ENCODE peak calls at places on chromosomes 6 and 20, in five cellular contexts. One of them, this sample, is unnamed.

GRCh38 chr6:100774681-100775080 is 106.4 kb downstream of the ASCC3 start:
- DNase-seq in astrocyte of the spinal cord: peak
- DNase-seq in bronchial epithelial cell: peak
- DNase-seq in mammary epithelial cell: peak
- DNase-seq in psoas muscle: no peak
- DNase-seq in this sample: no peak

GRCh38 chr6:34514593-34515472 is 41.3 kb downstream of the SPDEF start:
- DNase-seq in astrocyte of the spinal cord: peak
- DNase-seq in bronchial epithelial cell: no peak
- DNase-seq in mammary epithelial cell: no peak
- DNase-seq in psoas muscle: no peak
- DNase-seq in this sample: no peak

GRCh38 chr6:48764261-48764660 is 653.3 kb upstream of the PTCHD4 start:
- DNase-seq in astrocyte of the spinal cord: no peak
- DNase-seq in bronchial epithelial cell: no peak
- DNase-seq in mammary epithelial cell: no peak
- DNase-seq in psoas muscle: no peak
- DNase-seq in this sample: no peak

GRCh38 chr20:10634190-10634589 is 39.6 kb downstream of the JAG1 start:
- DNase-seq in astrocyte of the spinal cord: no peak
- DNase-seq in bronchial epithelial cell: no peak
- DNase-seq in mammary epithelial cell: no peak
- DNase-seq in psoas muscle: no peak
- DNase-seq in this sample: no peak

GRCh38 chr6:46042355-46042999 is 26.8 kb upstream of the CLIC5 start:
- DNase-seq in astrocyte of the spinal cord: peak
- DNase-seq in bronchial epithelial cell: peak
- DNase-seq in mammary epithelial cell: peak
- DNase-seq in psoas muscle: no peak
- DNase-seq in this sample: no peak

GRCh38 chr6:132063204-132063603 is 112.0 kb upstream of the CCN2 start:
- DNase-seq in astrocyte of the spinal cord: peak
- DNase-seq in bronchial epithelial cell: no peak
- DNase-seq in mammary epithelial cell: no peak
- DNase-seq in psoas muscle: no peak
- DNase-seq in this sample: no peak

GRCh38 chr20:32982617-32983458 is 21.4 kb downstream of the SUN5 start:
- DNase-seq in astrocyte of the spinal cord: no peak
- DNase-seq in bronchial epithelial cell: no peak
- DNase-seq in mammary epithelial cell: no peak
- DNase-seq in psoas muscle: no peak
- DNase-seq in this sample: peak

GRCh38 chr6:136404627-136405310 is 115.1 kb upstream of the BCLAF1 start:
- DNase-seq in astrocyte of the spinal cord: no peak
- DNase-seq in bronchial epithelial cell: no peak
- DNase-seq in mammary epithelial cell: no peak
- DNase-seq in psoas muscle: no peak
- DNase-seq in this sample: no peak

GRCh38 chr20:17727351-17727750 is 27.6 kb downstream of the BANF2 start:
- DNase-seq in astrocyte of the spinal cord: no peak
- DNase-seq in bronchial epithelial cell: no peak
- DNase-seq in mammary epithelial cell: no peak
- DNase-seq in psoas muscle: no peak
- DNase-seq in this sample: no peak

GRCh38 chr6:89458720-89459119 is 25.8 kb downstream of the ANKRD6 start:
- DNase-seq in astrocyte of the spinal cord: no peak
- DNase-seq in bronchial epithelial cell: no peak
- DNase-seq in mammary epithelial cell: peak
- DNase-seq in psoas muscle: no peak
- DNase-seq in this sample: no peak

GRCh38 chr6:33061987-33062386 is 11.5 kb downstream of the HLA-DPA1 start:
- DNase-seq in astrocyte of the spinal cord: no peak
- DNase-seq in bronchial epithelial cell: peak
- DNase-seq in mammary epithelial cell: no peak
- DNase-seq in psoas muscle: no peak
- DNase-seq in this sample: no peak

GRCh38 chr20:34751453-34751852 is 47.3 kb downstream of the TP53INP2 start:
- DNase-seq in astrocyte of the spinal cord: no peak
- DNase-seq in bronchial epithelial cell: no peak
- DNase-seq in mammary epithelial cell: no peak
- DNase-seq in psoas muscle: no peak
- DNase-seq in this sample: no peak

GRCh38 chr6:42449917-42450313 is 1.8 kb downstream of the TRERF1 start:
- DNase-seq in astrocyte of the spinal cord: no peak
- DNase-seq in bronchial epithelial cell: peak
- DNase-seq in mammary epithelial cell: no peak
- DNase-seq in psoas muscle: no peak
- DNase-seq in this sample: no peak

GRCh38 chr6:836276-836853 is 143.4 kb upstream of the EXOC2 start:
- DNase-seq in astrocyte of the spinal cord: no peak
- DNase-seq in bronchial epithelial cell: peak
- DNase-seq in mammary epithelial cell: peak
- DNase-seq in psoas muscle: no peak
- DNase-seq in this sample: no peak

GRCh38 chr6:25006565-25007001 is 70.8 kb upstream of the RIPOR2 start:
- DNase-seq in astrocyte of the spinal cord: peak
- DNase-seq in bronchial epithelial cell: peak
- DNase-seq in mammary epithelial cell: peak
- DNase-seq in psoas muscle: peak
- DNase-seq in this sample: peak

GRCh38 chr6:21149460-21149859 is 444.1 kb upstream of the SOX4 start:
- DNase-seq in astrocyte of the spinal cord: no peak
- DNase-seq in bronchial epithelial cell: no peak
- DNase-seq in mammary epithelial cell: peak
- DNase-seq in psoas muscle: no peak
- DNase-seq in this sample: no peak

GRCh38 chr6:75934643-75935472 is 137.6 kb downstream of the IMPG1 start:
- DNase-seq in astrocyte of the spinal cord: peak
- DNase-seq in bronchial epithelial cell: peak
- DNase-seq in mammary epithelial cell: peak
- DNase-seq in psoas muscle: no peak
- DNase-seq in this sample: peak

GRCh38 chr6:125112934-125113333 is 40.6 kb upstream of the TPD52L1 start:
- DNase-seq in astrocyte of the spinal cord: no peak
- DNase-seq in bronchial epithelial cell: no peak
- DNase-seq in mammary epithelial cell: no peak
- DNase-seq in psoas muscle: no peak
- DNase-seq in this sample: no peak

GRCh38 chr20:19661717-19662637 is 96.1 kb upstream of the RIN2 start:
- DNase-seq in astrocyte of the spinal cord: peak
- DNase-seq in bronchial epithelial cell: peak
- DNase-seq in mammary epithelial cell: peak
- DNase-seq in psoas muscle: peak
- DNase-seq in this sample: peak

GRCh38 chr6:168165373-168165772 is 86.4 kb upstream of the FRMD1 start:
- DNase-seq in astrocyte of the spinal cord: no peak
- DNase-seq in bronchial epithelial cell: no peak
- DNase-seq in mammary epithelial cell: no peak
- DNase-seq in psoas muscle: no peak
- DNase-seq in this sample: peak

GRCh38 chr20:49267327-49267726 is 10.5 kb downstream of the ZNFX1 start:
- DNase-seq in astrocyte of the spinal cord: no peak
- DNase-seq in bronchial epithelial cell: no peak
- DNase-seq in mammary epithelial cell: no peak
- DNase-seq in psoas muscle: no peak
- DNase-seq in this sample: no peak

GRCh38 chr6:121161881-121162280 is 172.4 kb downstream of the TBC1D32 start:
- DNase-seq in astrocyte of the spinal cord: no peak
- DNase-seq in bronchial epithelial cell: no peak
- DNase-seq in mammary epithelial cell: no peak
- DNase-seq in psoas muscle: no peak
- DNase-seq in this sample: no peak

GRCh38 chr6:34295721-34296120 is 46.9 kb upstream of the SMIM29 start:
- DNase-seq in astrocyte of the spinal cord: no peak
- DNase-seq in bronchial epithelial cell: no peak
- DNase-seq in mammary epithelial cell: no peak
- DNase-seq in psoas muscle: no peak
- DNase-seq in this sample: no peak

GRCh38 chr6:6586671-6587526 is 1.6 kb upstream of the LY86 start:
- DNase-seq in astrocyte of the spinal cord: no peak
- DNase-seq in bronchial epithelial cell: no peak
- DNase-seq in mammary epithelial cell: no peak
- DNase-seq in psoas muscle: no peak
- DNase-seq in this sample: no peak

GRCh38 chr6:57284056-57284455 is 33.4 kb upstream of the PRIM2 start:
- DNase-seq in astrocyte of the spinal cord: no peak
- DNase-seq in bronchial epithelial cell: no peak
- DNase-seq in mammary epithelial cell: no peak
- DNase-seq in psoas muscle: no peak
- DNase-seq in this sample: no peak

GRCh38 chr20:61127311-61128044 is 124.6 kb upstream of the CDH4 start:
- DNase-seq in astrocyte of the spinal cord: peak
- DNase-seq in bronchial epithelial cell: peak
- DNase-seq in mammary epithelial cell: peak
- DNase-seq in psoas muscle: no peak
- DNase-seq in this sample: no peak

GRCh38 chr20:41364236-41364855 is 2.3 kb downstream of the EMILIN3 start:
- DNase-seq in astrocyte of the spinal cord: no peak
- DNase-seq in bronchial epithelial cell: no peak
- DNase-seq in mammary epithelial cell: no peak
- DNase-seq in psoas muscle: no peak
- DNase-seq in this sample: no peak
- TF ChIP-seq CTCF in astrocyte of the spinal cord: peak
- TF ChIP-seq CTCF in bronchial epithelial cell: no peak
- TF ChIP-seq CTCF in mammary epithelial cell: no peak
- TF ChIP-seq CTCF in psoas muscle: no peak
- TF ChIP-seq CTCF in this sample: no peak

DNA sequence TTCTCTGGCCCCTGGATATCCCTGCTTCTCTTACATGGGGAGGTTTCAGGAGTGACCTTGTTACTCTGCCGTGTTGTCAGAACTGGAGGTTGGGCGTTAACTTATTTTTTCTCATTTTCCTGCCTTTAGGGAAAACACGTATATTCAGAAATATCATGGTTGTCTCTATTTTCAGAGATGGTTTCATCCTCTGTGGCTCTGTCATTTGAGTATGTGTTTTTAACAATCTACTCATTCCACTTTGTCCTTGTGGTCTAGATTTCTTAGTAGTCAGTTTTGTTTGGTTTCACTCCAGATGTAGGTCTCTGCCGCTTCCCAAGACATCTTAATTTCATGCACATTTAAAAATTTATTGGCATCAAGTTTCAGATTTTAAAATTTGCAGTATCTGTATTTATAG is 45.9 kb downstream of the KCNS1 start:
- DNase-seq in astrocyte of the spinal cord: no peak
- DNase-seq in bronchial epithelial cell: no peak
- DNase-seq in mammary epithelial cell: no peak
- DNase-seq in psoas muscle: no peak
- DNase-seq in this sample: no peak
- H3K4me3 ChIP-seq in astrocyte of the spinal cord: no peak
- H3K4me3 ChIP-seq in bronchial epithelial cell: no peak
- H3K4me3 ChIP-seq in mammary epithelial cell: no peak
- H3K4me3 ChIP-seq in psoas muscle: no peak
- H3K4me3 ChIP-seq in this sample: no peak

DNA sequence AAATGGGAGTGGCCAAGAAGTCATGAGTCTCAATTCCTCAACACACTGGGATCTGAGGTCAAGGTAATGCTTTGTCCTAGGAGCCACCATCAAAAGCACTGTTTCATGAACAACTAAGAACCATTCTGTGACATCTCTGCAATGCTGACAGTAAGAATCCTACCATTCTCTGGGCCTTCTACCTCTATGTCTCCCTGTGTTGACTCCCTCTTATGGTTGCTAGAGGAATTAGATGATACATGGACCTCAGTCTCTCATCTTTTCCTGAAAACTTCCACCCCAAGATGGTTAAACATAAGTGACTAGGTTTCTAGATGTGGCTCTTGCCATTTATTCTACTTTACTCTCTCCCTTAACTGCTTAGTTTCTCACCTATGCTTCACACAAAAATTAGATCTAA is 9.1 kb downstream of the MTRF1L start:
- DNase-seq in astrocyte of the spinal cord: no peak
- DNase-seq in bronchial epithelial cell: no peak
- DNase-seq in mammary epithelial cell: no peak
- DNase-seq in psoas muscle: no peak
- DNase-seq in this sample: no peak
- TF ChIP-seq CTCF in astrocyte of the spinal cord: peak
- TF ChIP-seq CTCF in bronchial epithelial cell: peak
- TF ChIP-seq CTCF in mammary epithelial cell: peak
- TF ChIP-seq CTCF in psoas muscle: no peak
- TF ChIP-seq CTCF in this sample: no peak

DNA sequence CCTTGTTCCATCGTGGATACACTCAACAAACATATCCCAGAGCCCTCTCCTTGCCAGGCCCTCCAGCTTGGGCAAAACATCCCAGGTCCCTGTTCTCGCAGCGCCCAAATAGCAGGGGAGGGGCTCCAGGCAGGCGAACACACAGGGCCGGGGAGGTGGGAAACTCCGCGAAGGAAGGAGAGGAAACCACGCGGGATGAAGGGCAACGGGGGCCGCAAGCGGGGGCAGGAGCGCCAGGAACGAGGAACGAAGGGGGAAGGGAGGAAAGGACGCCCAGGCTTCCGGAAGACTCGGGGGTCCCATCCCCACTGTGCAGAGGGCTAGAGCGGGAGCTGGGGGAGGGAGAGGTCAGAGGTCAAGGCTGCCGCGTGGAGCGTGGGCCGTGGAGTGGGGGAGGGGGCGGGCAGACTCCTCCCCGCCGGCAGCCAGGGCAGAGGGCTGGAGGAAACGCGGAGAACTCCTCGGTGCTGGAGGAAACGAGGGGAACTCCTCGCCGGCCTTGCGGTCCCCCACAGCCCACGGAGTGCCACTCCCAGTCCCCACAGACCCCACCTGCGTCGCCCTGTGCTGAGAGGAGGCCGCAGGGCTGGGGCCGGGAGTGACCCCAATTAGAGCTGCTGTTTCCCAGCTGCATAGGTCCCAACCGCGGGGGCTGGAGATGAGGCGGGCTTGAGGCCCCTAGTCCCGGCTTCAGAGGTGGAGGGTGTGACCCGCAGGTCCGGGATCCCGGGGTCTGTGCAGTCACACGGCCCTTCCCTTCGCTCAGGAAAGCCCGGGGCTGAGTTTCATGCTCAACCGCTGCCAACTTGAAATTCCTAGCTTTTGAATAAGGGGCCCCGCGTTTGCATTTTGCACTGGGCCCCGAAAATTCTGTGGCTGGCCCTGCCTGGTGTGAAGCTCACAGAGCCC is 1.2 kb upstream of the RBM38 start:
- DNase-seq in astrocyte of the spinal cord: no peak
- DNase-seq in bronchial epithelial cell: no peak
- DNase-seq in mammary epithelial cell: no peak
- DNase-seq in psoas muscle: no peak
- DNase-seq in this sample: peak
- H3K4me3 ChIP-seq in astrocyte of the spinal cord: no peak
- H3K4me3 ChIP-seq in bronchial epithelial cell: peak
- H3K4me3 ChIP-seq in mammary epithelial cell: no peak
- H3K4me3 ChIP-seq in psoas muscle: peak
- H3K4me3 ChIP-seq in this sample: no peak

GRCh38 chr6:133835901-133836300 is 53.0 kb upstream of the TCF21 start:
- DNase-seq in astrocyte of the spinal cord: peak
- DNase-seq in bronchial epithelial cell: no peak
- DNase-seq in mammary epithelial cell: no peak
- DNase-seq in psoas muscle: no peak
- DNase-seq in this sample: no peak
- TF ChIP-seq CTCF in astrocyte of the spinal cord: peak
- TF ChIP-seq CTCF in bronchial epithelial cell: no peak
- TF ChIP-seq CTCF in mammary epithelial cell: no peak
- TF ChIP-seq CTCF in psoas muscle: no peak
- TF ChIP-seq CTCF in this sample: no peak

DNA sequence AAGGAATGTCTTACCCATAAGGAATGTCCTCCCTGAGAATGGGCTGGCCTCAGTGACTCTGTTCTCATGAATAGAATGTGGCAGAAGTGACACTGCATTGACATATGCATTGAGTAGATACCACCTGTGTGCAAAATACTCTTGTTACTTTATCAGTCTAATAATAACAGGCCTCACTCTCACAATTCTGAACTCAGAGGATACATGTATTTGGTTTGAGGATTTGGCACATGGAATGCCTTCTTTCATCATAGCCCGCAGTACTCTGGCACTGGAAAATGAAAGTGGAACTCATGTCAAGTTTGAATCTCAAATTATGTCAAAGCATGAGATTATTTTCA is 52.9 kb upstream of the PLCB4 start:
- DNase-seq in astrocyte of the spinal cord: no peak
- DNase-seq in bronchial epithelial cell: peak
- DNase-seq in mammary epithelial cell: no peak
- DNase-seq in psoas muscle: no peak
- DNase-seq in this sample: no peak
- H3K4me3 ChIP-seq in astrocyte of the spinal cord: no peak
- H3K4me3 ChIP-seq in bronchial epithelial cell: no peak
- H3K4me3 ChIP-seq in mammary epithelial cell: no peak
- H3K4me3 ChIP-seq in psoas muscle: no peak
- H3K4me3 ChIP-seq in this sample: no peak

This sample was measured in adrenal gland.